ENCODE peak calls at places on chromosomes 13 and 19, in four cellular contexts. A, Z, F and I are unnamed samples.

GRCh38 chr13:27952931-27953670 is 16.0 kb downstream of the CDX2 start:
- DNase-seq in F (no peak), Z (peak; percentile 85), A (no peak), I (no peak)

GRCh38 chr19:16365300-16365996 is 40.8 kb downstream of the KLF2 start:
- DNase-seq in Z (no peak), A (no peak), F (no peak), I (no peak)

GRCh38 chr13:97695684-97696083 is 257.8 kb upstream of the IPO5 start:
- DNase-seq in F (no peak), A (no peak), Z (no peak), I (no peak)

GRCh38 chr13:26896986-26897668 is 136.5 kb upstream of the GPR12 start:
- DNase-seq in A (no peak), F (no peak), Z (no peak), I (no peak)

GRCh38 chr13:41568990-41569387 is 111.6 kb downstream of the RGCC start:
- DNase-seq in A (no peak), F (no peak), Z (no peak), I (no peak)

GRCh38 chr19:33728141-33728540 is 68.5 kb upstream of the KCTD15 start:
- DNase-seq in Z (no peak), F (no peak), A (no peak), I (no peak)

GRCh38 chr19:15249912-15250634 is 17.8 kb upstream of the EPHX3 start:
- DNase-seq in A (no peak), F (no peak), Z (no peak), I (no peak)

GRCh38 chr19:31054430-31054829 is 294.8 kb downstream of the TSHZ3 start:
- DNase-seq in A (no peak), Z (peak; percentile 26), F (peak; percentile 65), I (no peak)

GRCh38 chr13:42786696-42787095 is 5.3 kb downstream of the FAM216B start:
- DNase-seq in Z (no peak), F (no peak), A (no peak), I (no peak)

GRCh38 chr13:78611040-78611439 is 7.7 kb upstream of the POU4F1 start:
- DNase-seq in Z (no peak), F (no peak), A (no peak), I (no peak)
- H3K27me3 ChIP-seq in Z (peaks cover 28% of the 10 kb centered on the region), F (peaks cover 3% of the 10 kb centered on the region), A (peaks cover 8% of the 10 kb centered on the region), I (peaks cover 19% of the 10 kb centered on the region)

DNA sequence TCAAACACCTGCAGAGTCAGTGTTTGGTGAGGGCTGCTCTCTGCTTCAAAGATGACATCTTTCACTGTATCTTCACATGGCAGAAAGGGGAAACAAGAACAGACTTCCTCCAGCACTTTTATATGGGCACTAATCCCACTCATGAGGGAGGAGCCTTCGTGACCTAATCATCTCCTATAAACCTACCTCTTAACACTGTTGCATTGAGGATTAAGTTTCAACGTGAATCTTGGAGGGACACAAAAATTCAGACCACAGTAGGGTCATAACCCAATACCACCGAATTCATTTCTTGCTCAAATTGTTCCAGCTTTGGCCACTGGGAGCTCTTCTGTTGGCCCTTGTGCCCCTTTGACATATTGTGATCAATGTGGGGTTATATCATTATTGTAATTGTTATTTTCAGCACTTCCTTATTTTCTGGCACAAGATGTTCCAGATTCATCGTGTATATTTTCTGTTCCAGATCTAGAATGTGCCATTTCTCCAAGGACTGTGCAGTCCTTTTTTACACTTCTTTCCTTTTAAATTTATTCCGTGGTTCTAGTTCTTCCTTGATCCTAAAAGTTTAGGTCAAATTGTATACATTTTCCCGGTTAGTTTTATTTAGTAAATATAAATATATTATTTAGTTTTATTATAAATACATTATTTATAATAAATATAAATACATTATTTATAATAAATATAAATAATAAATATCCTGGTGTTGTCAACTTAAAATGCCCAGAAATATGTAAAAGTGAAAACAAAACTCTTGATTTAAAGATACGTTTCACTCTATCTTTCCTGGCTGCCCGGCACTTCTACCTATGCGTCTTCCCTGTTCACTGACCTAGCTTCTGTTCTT is 35.5 kb upstream of the IGFL4 start:
- DNase-seq in F (no peak), A (no peak), Z (no peak), I (no peak)
- H3K4me3 ChIP-seq in F (no peak overlapping the region), A (no peak overlapping the region), Z (no peak overlapping the region), I (no peak overlapping the region)

GRCh38 chr13:30401347-30401746 is 20.9 kb upstream of the UBE2L5 start:
- DNase-seq in F (no peak), A (no peak), Z (no peak), I (no peak)
- H3K27me3 ChIP-seq in F (no peaks in the 10 kb centered on the region), A (no peaks in the 10 kb centered on the region), Z (no peaks in the 10 kb centered on the region), I (no peaks in the 10 kb centered on the region)

GRCh38 chr19:39509233-39509632 is 5.7 kb upstream of the SELENOV start:
- DNase-seq in F (no peak), A (no peak), Z (no peak), I (no peak)
- H3K4me3 ChIP-seq in F (no peak overlapping the region), A (no peak overlapping the region), Z (no peak overlapping the region), I (no peak overlapping the region)

GRCh38 chr19:844300-844971 is 3.6 kb downstream of the PRTN3 start:
- DNase-seq in F (peak; percentile 50), Z (no peak), A (no peak), I (no peak)

GRCh38 chr19:839146-839872 is 1.5 kb upstream of the PRTN3 start:
- DNase-seq in Z (no peak), F (no peak), A (no peak), I (no peak)

GRCh38 chr19:843836-844299 is 3.1 kb downstream of the PRTN3 start:
- DNase-seq in A (no peak), F (peak; percentile 53), Z (no peak), I (no peak)

GRCh38 chr19:843180-843835 is 2.5 kb downstream of the PRTN3 start:
- DNase-seq in F (peak; percentile 67), Z (peak; percentile 58), A (no peak), I (no peak)

DNA sequence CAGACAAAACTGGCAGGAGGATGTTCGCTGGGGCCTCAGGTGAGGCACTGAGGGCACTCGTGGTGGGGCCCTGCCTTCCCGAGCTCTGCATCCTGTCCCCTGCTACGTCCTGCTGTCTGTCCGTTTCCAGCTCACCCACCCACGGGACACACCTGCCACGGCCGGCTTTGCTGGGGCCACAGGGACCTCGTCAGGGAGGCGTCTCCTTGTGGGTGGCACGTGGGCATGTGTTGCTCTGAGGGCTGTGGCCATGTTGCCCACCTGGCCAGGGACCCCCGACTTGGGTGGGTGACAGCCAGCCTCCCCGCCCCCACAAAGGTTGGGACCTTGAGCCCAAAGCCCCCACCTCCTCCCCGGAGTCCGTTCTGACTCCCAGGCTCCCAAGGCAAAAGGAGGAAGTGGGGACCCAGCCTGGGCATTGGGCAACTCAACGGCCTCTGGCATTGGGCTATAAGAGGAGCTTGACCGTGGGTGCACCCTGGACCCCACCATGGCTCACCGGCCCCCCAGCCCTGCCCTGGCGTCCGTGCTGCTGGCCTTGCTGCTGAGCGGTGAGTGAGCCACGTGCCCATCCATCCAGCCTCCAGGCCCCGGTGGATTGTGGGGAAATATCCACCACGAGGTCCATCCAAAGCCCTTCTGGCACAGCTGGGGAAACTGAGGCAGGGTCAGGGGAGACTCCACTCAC is at the start of gene PRTN3:
- DNase-seq in F (no peak), Z (no peak), A (no peak), I (no peak)
- H3K27me3 ChIP-seq in F (peaks cover 12% of the 10 kb centered on the region), Z (peaks cover 5% of the 10 kb centered on the region), A (peaks cover 2% of the 10 kb centered on the region), I (peaks cover 10% of the 10 kb centered on the region)

GRCh38 chr19:18541992-18542935 is 1.1 kb downstream of the FKBP8 start:
- DNase-seq in F (peak; percentile 51), Z (no peak), A (no peak), I (no peak)

GRCh38 chr19:18543814-18544475 is 572 bp upstream of the FKBP8 start:
- DNase-seq in Z (peak; percentile 51), A (peak; percentile 59), F (peak; percentile 82), I (peak; percentile 40)

GRCh38 chr19:18542936-18543813 is at the start of gene FKBP8:
- DNase-seq in Z (peak; percentile 95), F (peak; percentile 95), A (peak; percentile 90), I (peak; percentile 91)

GRCh38 chr19:18539372-18539771 is 4.0 kb downstream of the FKBP8 start:
- DNase-seq in F (no peak), A (no peak), Z (no peak), I (no peak)

DNA sequence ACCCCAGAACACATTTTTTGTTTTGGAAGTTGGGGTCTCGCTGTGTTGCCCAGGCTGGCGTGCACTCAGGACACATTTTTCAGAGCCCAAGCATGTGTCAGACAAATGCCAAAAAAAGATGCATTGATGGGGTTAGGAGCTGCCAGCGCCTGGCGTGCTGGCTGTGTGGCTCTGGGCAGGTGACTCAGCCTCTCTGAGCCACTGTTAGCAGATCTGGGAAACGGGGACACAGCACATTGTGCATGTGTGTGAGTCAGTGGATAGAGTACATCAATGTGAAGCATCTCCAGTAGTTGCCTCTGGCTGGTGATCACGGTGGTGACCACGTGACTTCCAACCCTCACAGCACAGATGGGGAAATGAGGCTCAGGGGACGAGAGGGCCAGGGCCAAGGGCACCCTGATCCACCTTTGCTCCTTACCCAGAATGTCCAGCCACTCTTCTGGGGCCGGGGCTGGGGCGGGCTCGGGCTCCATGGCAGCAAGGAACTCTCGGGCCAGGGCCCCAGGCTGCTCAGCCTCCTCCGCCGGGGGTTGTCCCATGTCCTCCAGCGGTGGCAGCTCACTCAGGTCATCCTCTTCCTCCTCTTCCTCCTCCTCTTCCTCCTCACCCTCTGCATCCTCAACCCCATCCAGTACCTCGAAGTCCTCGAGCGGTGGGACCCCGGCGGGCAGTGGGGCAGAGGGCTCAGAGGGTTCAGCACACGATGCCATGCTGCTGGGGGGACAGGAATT is 1.9 kb downstream of the FKBP8 start:
- DNase-seq in F (no peak), Z (no peak), A (no peak), I (no peak)
- H3K4me3 ChIP-seq in F (no peak overlapping the region), Z (no peak overlapping the region), A (no peak overlapping the region), I (no peak overlapping the region)

GRCh38 chr13:99958402-99959126 is 13.0 kb downstream of the ZIC5 start:
- DNase-seq in F (no peak), Z (peak; percentile 16), A (no peak), I (no peak)

GRCh38 chr13:99955107-99955746 is 16.3 kb downstream of the ZIC5 start:
- DNase-seq in Z (no peak), F (no peak), A (no peak), I (no peak)

GRCh38 chr13:99953138-99953755 is 18.3 kb downstream of the ZIC5 start:
- DNase-seq in A (no peak), Z (no peak), F (no peak), I (no peak)

GRCh38 chr13:99956473-99957349 is 14.9 kb downstream of the ZIC5 start:
- DNase-seq in Z (no peak), A (no peak), F (no peak), I (no peak)

GRCh38 chr13:99955747-99956472 is 15.7 kb downstream of the ZIC5 start:
- DNase-seq in F (no peak), Z (no peak), A (no peak), I (no peak)
- H3K27me3 ChIP-seq in F (peaks cover 4% of the 10 kb centered on the region), Z (peaks cover 52% of the 10 kb centered on the region), A (peaks cover 3% of the 10 kb centered on the region), I (peaks cover 49% of the 10 kb centered on the region)

DNA sequence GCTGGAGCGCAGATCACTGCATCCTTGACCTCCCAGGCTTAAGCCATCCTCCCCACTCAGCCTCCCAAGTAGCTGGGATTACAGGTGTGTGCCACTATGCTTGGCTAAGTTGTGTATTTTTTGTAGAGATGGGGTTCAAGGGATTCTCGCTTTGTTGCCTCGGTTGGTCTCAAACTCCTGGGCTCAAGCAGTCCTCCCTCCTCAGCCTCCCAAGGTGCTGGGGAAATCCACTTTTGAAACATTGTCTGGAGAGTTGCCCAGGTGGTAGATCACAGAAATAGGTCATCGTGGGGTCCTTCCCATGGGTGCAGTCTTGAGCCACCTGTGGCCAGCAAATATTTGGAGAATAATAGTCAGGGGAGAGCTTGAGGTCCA is 5.2 kb downstream of the LDLR start:
- DNase-seq in Z (no peak), F (no peak), A (no peak), I (no peak)
- H3K4me3 ChIP-seq in Z (no peak overlapping the region), F (no peak overlapping the region), A (peak overlapping the region; percentile 30), I (peak overlapping the region; percentile 56)